ENCODE peak calls at places on chromosomes 11 and 22, in four cellular contexts. U, R, M and W are unnamed samples.

GRCh38 chr11:13160302-13160701 is 117.3 kb upstream of the BMAL1 start:
- DNase-seq in U (no peak), R (no peak), M (no peak), W (no peak)

GRCh38 chr22:22906907-22907550 is 19.4 kb downstream of the IGLL5 start:
- DNase-seq in U (no peak), R (no peak), M (no peak), W (no peak)

GRCh38 chr11:16012125-16012751 is 344.1 kb downstream of the SOX6 start:
- DNase-seq in U (no peak), R (no peak), M (no peak), W (peak; percentile 59)

GRCh38 chr11:92841719-92842118 is 127.7 kb upstream of the MTNR1B start:
- DNase-seq in U (no peak), R (no peak), M (no peak), W (no peak)

GRCh38 chr11:58941838-58942237 is 2.5 kb downstream of the GLYATL1 start:
- DNase-seq in U (no peak), R (no peak), M (no peak), W (no peak)

GRCh38 chr11:117979481-117980211 is 6.5 kb upstream of the IL10RA start:
- DNase-seq in U (no peak), R (no peak), M (no peak), W (no peak)

GRCh38 chr11:123580557-123581275 is 73.7 kb downstream of the SCN3B start:
- DNase-seq in U (no peak), R (peak; percentile 49), M (peak; percentile 54), W (peak; percentile 43)

GRCh38 chr11:109059402-109059801 is 362.6 kb upstream of the C11orf87 start:
- DNase-seq in U (no peak), R (no peak), M (no peak), W (no peak)

GRCh38 chr22:31650391-31650790 is 11.6 kb downstream of the PISD start:
- DNase-seq in U (no peak), R (no peak), M (no peak), W (no peak)

GRCh38 chr11:92735039-92735438 is 234.4 kb upstream of the MTNR1B start:
- DNase-seq in U (no peak), R (no peak), M (no peak), W (no peak)

GRCh38 chr11:131904756-131905155 is 534.3 kb downstream of the NTM start:
- DNase-seq in U (no peak), R (no peak), M (no peak), W (no peak)

GRCh38 chr11:120511116-120511803 is at the start of gene GRIK4:
- DNase-seq in U (peak; percentile 18), R (peak; percentile 87), M (peak; percentile 83), W (peak; percentile 70)

GRCh38 chr11:77027275-77027674 is 6.9 kb upstream of the B3GNT6 start:
- DNase-seq in U (no peak), R (no peak), M (no peak), W (no peak)

DNA sequence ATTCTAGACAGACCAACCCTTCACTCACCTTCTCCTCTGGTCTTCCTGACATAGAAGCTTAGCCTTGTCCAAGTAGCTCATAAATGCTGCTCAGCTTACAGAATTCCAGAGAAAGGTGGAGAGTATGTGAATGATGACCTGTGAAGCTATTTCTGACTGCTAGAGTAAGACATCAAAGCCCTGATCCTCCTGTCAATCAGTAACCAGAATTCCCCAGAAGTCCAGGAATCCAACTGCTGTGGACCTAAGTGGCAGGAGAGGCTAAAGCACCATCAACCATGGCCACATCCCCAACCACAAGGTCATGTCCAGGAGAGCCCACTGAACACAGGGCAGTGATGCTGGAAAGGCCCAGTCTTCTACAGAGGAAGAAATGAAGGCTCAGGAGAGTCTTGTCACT is 2.6 kb downstream of the OR51G2 start:
- DNase-seq in U (no peak), R (no peak), M (no peak), W (no peak)
- H3K4me3 ChIP-seq in U (no peak overlapping the region), R (no peak overlapping the region), M (no peak overlapping the region), W (no peak overlapping the region)

GRCh38 chr11:111982019-111982464 is 43.2 kb upstream of the DLAT start:
- DNase-seq in U (no peak), R (peak; percentile 37), M (peak; percentile 46), W (peak; percentile 39)
- H3K4me3 ChIP-seq in U (no peak overlapping the region), R (no peak overlapping the region), M (no peak overlapping the region), W (no peak overlapping the region)

GRCh38 chr22:44423556-44423955 is 74.5 kb downstream of the RTL6 start:
- DNase-seq in U (no peak), R (no peak), M (no peak), W (no peak)
- H3K4me3 ChIP-seq in U (no peak overlapping the region), R (no peak overlapping the region), M (no peak overlapping the region), W (no peak overlapping the region)

DNA sequence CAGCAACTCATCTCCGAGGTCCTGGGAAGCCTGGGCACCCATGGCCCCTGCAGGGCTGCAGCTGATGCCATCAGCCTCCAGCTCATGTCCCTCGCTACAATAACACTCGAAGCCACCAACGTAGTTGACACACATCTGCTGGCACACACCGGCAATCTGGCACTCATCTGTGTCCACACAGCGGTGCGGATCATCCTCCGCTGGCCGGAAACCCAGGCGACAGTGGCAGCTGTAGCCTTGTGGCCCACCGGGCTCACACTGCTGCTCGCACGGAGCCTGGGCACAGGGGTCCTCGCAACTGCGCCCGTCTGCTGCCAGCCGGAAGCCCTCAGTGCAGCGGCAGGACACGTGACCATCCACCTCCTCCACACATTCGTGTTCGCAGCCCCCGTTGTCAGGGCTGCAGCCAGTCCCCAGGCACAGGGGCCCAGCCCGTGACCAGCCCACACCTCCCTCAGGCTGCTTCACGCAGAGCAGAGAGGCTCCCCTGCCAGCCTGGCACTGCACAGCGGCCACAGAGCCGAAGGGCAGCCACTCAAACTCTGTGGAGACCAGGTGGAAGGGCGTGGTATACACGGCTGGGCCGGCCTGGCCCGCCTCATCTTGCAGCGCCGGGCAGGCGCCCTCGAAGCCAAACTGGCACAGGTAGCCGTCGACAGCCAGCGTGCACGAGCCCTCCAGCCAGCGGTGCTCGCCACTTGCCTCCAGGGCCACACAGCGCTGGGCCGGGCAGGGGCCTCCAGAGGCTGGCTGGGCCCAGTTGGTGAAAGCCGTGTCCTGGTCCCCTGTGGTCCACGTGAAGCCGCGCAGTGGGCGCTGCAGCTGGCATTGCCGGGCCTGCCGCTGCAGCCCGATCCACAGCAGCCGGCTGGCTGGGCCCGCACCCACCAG is 678 bp downstream of the CD248 start:
- DNase-seq in U (no peak), R (no peak), M (no peak), W (no peak)
- H3K4me3 ChIP-seq in U (peak overlapping the region; percentile 71), R (peak overlapping the region; percentile 69), M (peak overlapping the region; percentile 47), W (peak overlapping the region; percentile 51)

GRCh38 chr11:1834132-1834610 is 619 bp upstream of the SYT8 start:
- DNase-seq in U (no peak), R (no peak), M (no peak), W (peak; percentile 11)
- H3K4me3 ChIP-seq in U (no peak overlapping the region), R (no peak overlapping the region), M (no peak overlapping the region), W (no peak overlapping the region)